ENCODE peak calls at places on chromosomes 1 and 21, in five cellular contexts. P is H4, W is GM18507, E is fibroblast of lung, D is heart left ventricle. X is an unnamed sample.

GRCh38 chr1:55375617-55376258 is 160.6 kb upstream of the USP24 start:
- DNase-seq in E (peak), D (no peak), P (peak), W (peak), X (no peak)

GRCh38 chr21:33088384-33088783 is 18.4 kb downstream of the OLIG1 start:
- DNase-seq in P (no peak), D (no peak), W (no peak), E (no peak), X (no peak)

GRCh38 chr21:16192900-16193299 is 463.1 kb downstream of the USP25 start:
- DNase-seq in E (peak), W (no peak), P (peak), D (no peak), X (no peak)

GRCh38 chr1:63322248-63322943 is at the start of gene FOXD3:
- DNase-seq in W (no peak), D (no peak), E (no peak), P (peak), X (no peak)

GRCh38 chr1:47523812-47524170 is 85.9 kb downstream of the FOXD2 start:
- DNase-seq in P (no peak), E (no peak), W (no peak), D (no peak), X (no peak)

GRCh38 chr1:62918706-62919105 is 134.8 kb downstream of the ATG4C start:
- DNase-seq in P (no peak), E (no peak), D (no peak), W (no peak), X (no peak)

GRCh38 chr1:205316179-205316578 is 5.4 kb downstream of the NUAK2 start:
- DNase-seq in D (no peak), P (no peak), W (no peak), E (no peak), X (no peak)

GRCh38 chr1:65993047-65993363 is 200.3 kb downstream of the PDE4B start:
- DNase-seq in W (no peak), D (no peak), E (peak), P (no peak), X (no peak)

GRCh38 chr21:31136891-31137290 is 98.6 kb upstream of the KRTAP19-8 start:
- DNase-seq in P (peak), D (no peak), E (peak), W (no peak), X (no peak)

GRCh38 chr1:117643601-117644000 is 37.8 kb downstream of the TENT5C start:
- DNase-seq in E (no peak), W (no peak), P (no peak), D (no peak), X (no peak)

GRCh38 chr1:164693564-164694359 is 134.8 kb downstream of the PBX1 start:
- DNase-seq in D (no peak), P (no peak), E (no peak), W (no peak), X (no peak)

GRCh38 chr1:219281834-219282233 is 108.2 kb downstream of the LYPLAL1 start:
- DNase-seq in E (no peak), D (no peak), P (no peak), W (no peak), X (no peak)

GRCh38 chr1:3005771-3006170 is 15.5 kb upstream of the ACTRT2 start:
- DNase-seq in E (no peak), D (peak), W (no peak), P (no peak), X (no peak)

GRCh38 chr1:225999912-226000337 is 782 bp upstream of the SDE2 start:
- DNase-seq in W (no peak), D (no peak), P (no peak), E (no peak), X (no peak)

GRCh38 chr1:151537112-151537511 is 3.0 kb upstream of the TUFT1 start:
- DNase-seq in E (peak), D (no peak), P (peak), W (no peak), X (no peak)

GRCh38 chr1:41538741-41539415 is 54.4 kb upstream of the EDN2 start:
- DNase-seq in P (no peak), W (no peak), D (no peak), E (no peak), X (no peak)

GRCh38 chr1:185920602-185921001 is 186.4 kb downstream of the HMCN1 start:
- DNase-seq in P (no peak), W (no peak), D (no peak), E (no peak), X (no peak)

X was measured in esophagus squamous epithelium.